ENCODE peak calls at places on chromosomes 3 and 15, in four cellular contexts. One of them, this sample, is unnamed. For H3K27me3, the result is how much of the 10 kb centered on the place peaks cover.

GRCh38 chr15:51576911-51577500 is 45.6 kb downstream of the DMXL2 start:
- DNase-seq in IMR-90: peak
- DNase-seq in effector memory CD4-positive, alpha-beta T cell: no peak
- DNase-seq in MM.1S: no peak
- DNase-seq in this sample: no peak

GRCh38 chr3:4665197-4665596 is 172.0 kb downstream of the ITPR1 start:
- DNase-seq in IMR-90: no peak
- DNase-seq in effector memory CD4-positive, alpha-beta T cell: no peak
- DNase-seq in MM.1S: no peak
- DNase-seq in this sample: no peak

GRCh38 chr15:71686221-71687050 is 123.9 kb upstream of the NR2E3 start:
- DNase-seq in IMR-90: no peak
- DNase-seq in effector memory CD4-positive, alpha-beta T cell: no peak
- DNase-seq in MM.1S: no peak
- DNase-seq in this sample: no peak

GRCh38 chr15:66847565-66847991 is 145.5 kb downstream of the SMAD6 start:
- DNase-seq in IMR-90: no peak
- DNase-seq in effector memory CD4-positive, alpha-beta T cell: no peak
- DNase-seq in MM.1S: no peak
- DNase-seq in this sample: no peak

GRCh38 chr3:120039642-120040610 is 54.3 kb downstream of the GSK3B start:
- DNase-seq in IMR-90: no peak
- DNase-seq in effector memory CD4-positive, alpha-beta T cell: no peak
- DNase-seq in MM.1S: peak
- DNase-seq in this sample: no peak

GRCh38 chr15:80587816-80588456 is 107.2 kb upstream of the ABHD17C start:
- DNase-seq in IMR-90: peak
- DNase-seq in effector memory CD4-positive, alpha-beta T cell: no peak
- DNase-seq in MM.1S: no peak
- DNase-seq in this sample: no peak

GRCh38 chr3:158679547-158680000 is 7.1 kb upstream of the LXN start:
- DNase-seq in IMR-90: peak
- DNase-seq in effector memory CD4-positive, alpha-beta T cell: no peak
- DNase-seq in MM.1S: no peak
- DNase-seq in this sample: no peak

GRCh38 chr3:175266993-175267960 is 408.1 kb downstream of the NAALADL2 start:
- DNase-seq in IMR-90: peak
- DNase-seq in effector memory CD4-positive, alpha-beta T cell: no peak
- DNase-seq in MM.1S: no peak
- DNase-seq in this sample: no peak

GRCh38 chr3:64270143-64270542 is 44.9 kb upstream of the PRICKLE2 start:
- DNase-seq in IMR-90: no peak
- DNase-seq in effector memory CD4-positive, alpha-beta T cell: no peak
- DNase-seq in MM.1S: no peak
- DNase-seq in this sample: no peak

GRCh38 chr3:64270861-64271260 is 45.6 kb upstream of the PRICKLE2 start:
- DNase-seq in IMR-90: no peak
- DNase-seq in effector memory CD4-positive, alpha-beta T cell: no peak
- DNase-seq in MM.1S: no peak
- DNase-seq in this sample: no peak

GRCh38 chr3:64267774-64268604 is 42.7 kb upstream of the PRICKLE2 start:
- DNase-seq in IMR-90: peak
- DNase-seq in effector memory CD4-positive, alpha-beta T cell: no peak
- DNase-seq in MM.1S: no peak
- DNase-seq in this sample: no peak

GRCh38 chr3:64266983-64267382 is 41.7 kb upstream of the PRICKLE2 start:
- DNase-seq in IMR-90: no peak
- DNase-seq in effector memory CD4-positive, alpha-beta T cell: no peak
- DNase-seq in MM.1S: no peak
- DNase-seq in this sample: no peak

GRCh38 chr3:64268926-64269325 is 43.7 kb upstream of the PRICKLE2 start:
- DNase-seq in IMR-90: no peak
- DNase-seq in effector memory CD4-positive, alpha-beta T cell: no peak
- DNase-seq in MM.1S: no peak
- DNase-seq in this sample: no peak
- H3K27me3 ChIP-seq in IMR-90: under half
- H3K27me3 ChIP-seq in effector memory CD4-positive, alpha-beta T cell: under half
- H3K27me3 ChIP-seq in MM.1S: under half
- H3K27me3 ChIP-seq in this sample: under half

GRCh38 chr3:111080357-111080937 is 8.8 kb downstream of the NECTIN3 start:
- DNase-seq in IMR-90: peak
- DNase-seq in effector memory CD4-positive, alpha-beta T cell: no peak
- DNase-seq in MM.1S: peak
- DNase-seq in this sample: no peak
- H3K27ac ChIP-seq in IMR-90: no peak
- H3K27ac ChIP-seq in effector memory CD4-positive, alpha-beta T cell: no peak
- H3K27ac ChIP-seq in MM.1S: no peak
- H3K27ac ChIP-seq in this sample: no peak

DNA sequence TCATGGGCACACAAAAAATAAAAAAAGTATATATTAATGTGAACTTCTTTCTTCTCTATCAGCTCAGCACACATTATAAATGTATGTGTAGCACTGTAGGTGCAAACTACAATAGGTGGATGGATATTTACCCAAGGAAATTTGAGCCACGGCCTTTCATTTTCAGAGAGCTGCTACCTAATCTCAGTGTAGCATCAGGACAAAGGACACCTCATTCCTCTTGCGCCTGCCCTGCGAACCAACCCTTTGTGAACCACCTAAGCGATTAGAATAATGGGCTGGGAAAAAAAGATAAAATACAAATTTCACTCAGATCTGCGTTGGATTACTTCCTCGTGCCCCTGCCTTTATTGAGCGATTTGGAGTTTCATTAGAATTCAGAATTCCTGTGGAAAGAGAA is 263.2 kb downstream of the NR2F2 start:
- DNase-seq in IMR-90: no peak
- DNase-seq in effector memory CD4-positive, alpha-beta T cell: no peak
- DNase-seq in MM.1S: no peak
- DNase-seq in this sample: no peak
- H3K27me3 ChIP-seq in IMR-90: under half
- H3K27me3 ChIP-seq in effector memory CD4-positive, alpha-beta T cell: under half
- H3K27me3 ChIP-seq in MM.1S: under half
- H3K27me3 ChIP-seq in this sample: under half

GRCh38 chr3:113040231-113040630 is 49.4 kb downstream of the GTPBP8 start:
- DNase-seq in IMR-90: no peak
- DNase-seq in effector memory CD4-positive, alpha-beta T cell: no peak
- DNase-seq in MM.1S: no peak
- DNase-seq in this sample: no peak

GRCh38 chr3:113038326-113038725 is 47.5 kb downstream of the GTPBP8 start:
- DNase-seq in IMR-90: no peak
- DNase-seq in effector memory CD4-positive, alpha-beta T cell: no peak
- DNase-seq in MM.1S: no peak
- DNase-seq in this sample: no peak

GRCh38 chr3:113039546-113039945 is 48.8 kb downstream of the GTPBP8 start:
- DNase-seq in IMR-90: no peak
- DNase-seq in effector memory CD4-positive, alpha-beta T cell: no peak
- DNase-seq in MM.1S: no peak
- DNase-seq in this sample: no peak

GRCh38 chr3:113043686-113044085 is 52.9 kb downstream of the GTPBP8 start:
- DNase-seq in IMR-90: no peak
- DNase-seq in effector memory CD4-positive, alpha-beta T cell: no peak
- DNase-seq in MM.1S: no peak
- DNase-seq in this sample: no peak
- H3K27ac ChIP-seq in IMR-90: no peak
- H3K27ac ChIP-seq in effector memory CD4-positive, alpha-beta T cell: no peak
- H3K27ac ChIP-seq in MM.1S: no peak
- H3K27ac ChIP-seq in this sample: no peak

DNA sequence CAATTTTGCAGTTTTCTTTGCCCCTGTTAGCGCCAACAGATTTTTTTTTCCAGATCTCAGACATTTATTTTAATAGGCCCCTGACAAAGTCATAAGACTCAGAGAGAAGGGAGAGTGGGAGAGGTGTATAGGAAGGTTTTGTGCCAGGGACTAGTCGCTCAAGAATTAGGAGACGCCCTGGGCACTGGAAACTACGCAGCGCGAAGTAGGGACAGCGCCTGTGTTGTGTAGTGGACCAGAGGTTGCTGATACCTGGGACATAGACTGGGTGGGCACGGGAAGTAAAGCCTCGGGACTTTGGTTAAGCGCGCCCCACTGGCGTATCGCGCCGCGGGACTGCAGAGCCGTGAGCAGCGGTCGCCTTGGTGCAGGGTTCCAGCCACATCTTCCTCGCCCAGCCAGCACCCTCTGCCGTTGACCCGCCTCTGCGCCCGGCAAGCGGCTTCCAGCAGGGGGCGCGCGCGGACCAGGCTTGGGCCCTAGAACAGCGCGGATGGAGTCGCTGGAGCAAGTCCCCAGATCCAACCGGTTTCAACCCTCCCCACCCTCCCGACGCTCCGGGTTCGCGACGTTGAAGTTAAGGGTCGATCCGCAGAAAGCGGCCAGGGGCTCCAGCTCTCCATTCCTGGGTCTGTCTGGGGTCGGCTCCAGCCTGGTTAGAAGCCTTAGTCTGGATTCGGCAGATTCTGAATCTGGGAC is 3.0 kb upstream of the ISLR2 start:
- DNase-seq in IMR-90: peak
- DNase-seq in effector memory CD4-positive, alpha-beta T cell: peak
- DNase-seq in MM.1S: peak
- DNase-seq in this sample: no peak
- H3K27me3 ChIP-seq in IMR-90: half or more
- H3K27me3 ChIP-seq in effector memory CD4-positive, alpha-beta T cell: under half
- H3K27me3 ChIP-seq in MM.1S: half or more
- H3K27me3 ChIP-seq in this sample: under half

This sample was measured in esophagus squamous epithelium.